ENCODE peak calls at places on chromosomes 1 and 21, in nine cellular contexts. W, V, H, D, G, M, T, S and Y are unnamed samples.

GRCh38 chr21:42486551-42486950 is 9.5 kb downstream of the RSPH1 start:
- DNase-seq in S (no peak), M (no peak), H (no peak), V (no peak), G (no peak), W (no peak), D (no peak), T (no peak), Y (no peak)

GRCh38 chr1:97337250-97338030 is 583.4 kb downstream of the DPYD start:
- DNase-seq in S (no peak), G (no peak), M (no peak), W (no peak), V (no peak), H (no peak), D (no peak), T (no peak), Y (no peak)

GRCh38 chr1:160544647-160545046 is 21.6 kb upstream of the SLAMF6 start:
- DNase-seq in V (no peak), H (no peak), G (no peak), M (no peak), D (no peak), W (no peak), T (no peak), S (no peak), Y (no peak)

GRCh38 chr1:28329395-28330153 is 734 bp downstream of the MED18 start:
- DNase-seq in H (no peak), V (no peak), M (peak), S (peak), G (peak), T (no peak), W (no peak), D (no peak), Y (peak)

GRCh38 chr1:22447581-22448215 is 4.0 kb upstream of the ZBTB40 start:
- DNase-seq in H (no peak), T (no peak), W (peak), M (no peak), V (no peak), G (no peak), D (peak), S (no peak), Y (no peak)

GRCh38 chr21:16983425-16983824 is 529.4 kb upstream of the CXADR start:
- DNase-seq in M (no peak), H (no peak), T (no peak), W (no peak), V (no peak), G (no peak), D (no peak), S (no peak), Y (no peak)

GRCh38 chr1:112904071-112904830 is 51.7 kb downstream of the SLC16A1 start:
- DNase-seq in T (no peak), M (no peak), W (peak), H (no peak), G (peak), V (no peak), D (peak), S (no peak), Y (peak)

GRCh38 chr1:3079381-3080093 is 10.5 kb downstream of the PRDM16 start:
- DNase-seq in V (no peak), M (no peak), S (no peak), H (no peak), T (no peak), W (no peak), G (no peak), D (no peak), Y (no peak)

GRCh38 chr21:24941316-24942185 is 665.7 kb downstream of the MRPL39 start:
- DNase-seq in T (no peak), S (no peak), H (no peak), D (no peak), W (no peak), M (no peak), G (no peak), V (no peak), Y (no peak)

GRCh38 chr1:55572878-55573734 is 357.9 kb upstream of the USP24 start:
- DNase-seq in G (no peak), D (peak), S (no peak), W (peak), V (no peak), H (no peak), M (no peak), T (no peak), Y (no peak)

GRCh38 chr21:45164838-45165237 is 90.5 kb downstream of the ADARB1 start:
- DNase-seq in T (no peak), H (no peak), V (no peak), W (no peak), G (no peak), D (no peak), S (no peak), M (no peak), Y (no peak)

GRCh38 chr1:177969825-177970371 is at the start of gene SEC16B:
- DNase-seq in W (no peak), M (no peak), H (no peak), S (peak), D (no peak), V (no peak), G (no peak), T (no peak), Y (no peak)

GRCh38 chr1:116334868-116335649 is 38.0 kb upstream of the ATP1A1 start:
- DNase-seq in T (peak), M (no peak), S (no peak), H (no peak), W (no peak), G (no peak), D (no peak), V (no peak), Y (no peak)

GRCh38 chr1:189141056-189141455 is 1336.6 kb downstream of the BRINP3 start:
- DNase-seq in M (no peak), W (peak), G (no peak), V (no peak), S (no peak), H (no peak), T (no peak), D (no peak), Y (no peak)

GRCh38 chr1:244705268-244706234 is 52.6 kb downstream of the DESI2 start:
- DNase-seq in G (no peak), D (no peak), S (no peak), M (no peak), W (no peak), T (no peak), H (no peak), V (no peak), Y (no peak)

GRCh38 chr1:10007161-10007560 is 10.1 kb downstream of the RBP7 start:
- DNase-seq in M (no peak), D (no peak), G (no peak), V (no peak), S (no peak), W (no peak), H (no peak), T (no peak), Y (no peak)

GRCh38 chr1:244322791-244323521 is 128.8 kb downstream of the ADSS2 start:
- DNase-seq in T (peak), W (peak), M (no peak), S (no peak), D (peak), V (peak), G (no peak), H (no peak), Y (peak)